ENCODE peak calls at places on chromosome 16, in ten cellular contexts. N is cerebellum; E is NCI-H1417; P is GDM1; U is OCI-LY7; X is iris pigment epithelial cell; R is stimulated activated CD8-positive, alpha-beta memory T cell treated with anti-CD3 and anti-CD28 coated beads, Interleukin-12 subunit alpha, Interleukin-12 subunit beta, amount 100 ng/mL, for 4 hours; B is activated CD4-positive, alpha-beta T cell treated with anti-CD3 and anti-CD28 coated beads, Interleukin-2, amount 10 ng/mL, durations not matched to agents 7 days and 5 days; K is CD4-positive, CD25-positive, alpha-beta regulatory T cell; D is left cardiac atrium. V is an unnamed sample.

GRCh38 chr16:22372882-22373661 is 1.3 kb downstream of the CDR2 start:
- DNase-seq in N (no peak), E (no peak), P (no peak), U (peak), X (no peak), R (no peak), B (peak), K (no peak), D (no peak), V (no peak)

GRCh38 chr16:79651363-79651762 is 50.8 kb upstream of the MAF start:
- DNase-seq in N (peak), E (no peak), P (no peak), U (no peak), X (peak), R (no peak), B (no peak), K (no peak), D (peak), V (no peak)

GRCh38 chr16:6023449-6023848 is 925.9 kb upstream of the EEF2KMT start:
- DNase-seq in N (no peak), E (no peak), P (no peak), U (no peak), X (no peak), R (no peak), B (no peak), K (no peak), D (no peak), V (no peak)

GRCh38 chr16:14564323-14564722 is 65.7 kb downstream of the PARN start:
- DNase-seq in N (no peak), E (peak), P (no peak), U (no peak), X (no peak), R (no peak), B (no peak), K (no peak), D (no peak), V (no peak)

GRCh38 chr16:74563828-74564263 is 43.1 kb downstream of the GLG1 start:
- DNase-seq in N (no peak), E (no peak), P (no peak), U (no peak), X (peak), R (peak), B (no peak), K (no peak), D (no peak), V (no peak)

GRCh38 chr16:83779881-83780280 is 27.9 kb upstream of the HSBP1 start:
- DNase-seq in N (no peak), E (no peak), P (no peak), U (no peak), X (peak), R (no peak), B (no peak), K (no peak), D (no peak), V (no peak)

GRCh38 chr16:70511833-70512232 is 11.5 kb downstream of the COG4 start:
- DNase-seq in N (no peak), E (no peak), P (no peak), U (no peak), X (no peak), R (no peak), B (no peak), K (no peak), D (no peak), V (no peak)

GRCh38 chr16:75860654-75861053 is 134.4 kb upstream of the CPHXL start:
- DNase-seq in N (peak), E (peak), P (no peak), U (no peak), X (peak), R (no peak), B (no peak), K (no peak), D (no peak), V (no peak)

GRCh38 chr16:55821210-55821609 is 11.7 kb downstream of the CES1 start:
- DNase-seq in N (no peak), E (no peak), P (no peak), U (no peak), X (no peak), R (no peak), B (no peak), K (no peak), D (no peak), V (no peak)

V was measured in effector memory CD4-positive, alpha-beta T cell.